ENCODE peak calls at places on chromosomes 5 and 9, in seven cellular contexts. P is upper lobe of right lung, M is SK-N-SH, A is tibial artery, X is HCT116, N is colonic mucosa, J is neural progenitor cell. S is an unnamed sample. For H3K27me3, the result is how much of the 10 kb centered on the place peaks cover.

GRCh38 chr9:26054600-26055516 is 376.6 kb upstream of the TUSC1 start:
- DNase-seq in N (no peak), M (no peak), P (no peak), J (no peak), X (no peak), A (no peak), S (no peak)

GRCh38 chr9:84067851-84068250 is 87.2 kb downstream of the RMI1 start:
- DNase-seq in X (no peak), P (no peak), J (no peak), N (no peak), M (no peak), A (no peak), S (no peak)

GRCh38 chr9:109168170-109168569 is 1.1 kb upstream of the FRRS1L start:
- DNase-seq in N (no peak), M (no peak), J (no peak), X (no peak), A (no peak), P (no peak), S (no peak)

GRCh38 chr5:179319741-179320281 is 25.4 kb downstream of the ADAMTS2 start:
- DNase-seq in M (no peak), A (peak), X (no peak), J (no peak), N (no peak), P (peak), S (no peak)

GRCh38 chr9:83280259-83280658 is 217.3 kb upstream of the RASEF start:
- DNase-seq in N (no peak), A (no peak), J (no peak), P (no peak), X (no peak), M (no peak), S (no peak)

GRCh38 chr5:67537439-67538342 is 341.1 kb upstream of the CD180 start:
- DNase-seq in X (no peak), J (no peak), N (no peak), P (no peak), A (no peak), M (no peak), S (no peak)

GRCh38 chr5:131634666-131634995 is 398 bp downstream of the RAPGEF6 start:
- DNase-seq in M (peak), P (no peak), A (no peak), J (peak), N (peak), X (peak), S (peak)

GRCh38 chr5:113487779-113488644 is at the start of gene MCC:
- DNase-seq in A (peak), J (peak), M (peak), P (peak), X (peak), N (peak), S (peak)

GRCh38 chr9:132078369-132079356 is 1.0 kb downstream of the MED27 start:
- DNase-seq in X (no peak), M (peak), N (peak), J (no peak), A (no peak), P (no peak), S (no peak)

GRCh38 chr5:6286404-6286803 is 91.9 kb downstream of the MED10 start:
- DNase-seq in J (no peak), M (no peak), A (no peak), N (no peak), X (no peak), P (no peak), S (no peak)

GRCh38 chr9:32968101-32969011 is 33.1 kb downstream of the APTX start:
- DNase-seq in A (no peak), N (peak), X (peak), J (peak), M (peak), P (no peak), S (peak)

GRCh38 chr5:172420215-172420934 is 34.0 kb downstream of the SH3PXD2B start:
- DNase-seq in N (peak), A (peak), J (no peak), P (peak), X (peak), M (no peak), S (peak)

GRCh38 chr9:114156658-114157421 is 1.5 kb downstream of the COL27A1 start:
- DNase-seq in X (no peak), P (peak), M (peak), A (peak), J (peak), N (peak), S (peak)

GRCh38 chr5:141950207-141951005 is 7.6 kb downstream of the PCDH12 start:
- DNase-seq in M (no peak), N (no peak), A (no peak), X (no peak), P (no peak), J (no peak), S (no peak)

GRCh38 chr9:120924698-120925534 is 1.7 kb downstream of the TRAF1 start:
- DNase-seq in N (no peak), J (no peak), P (no peak), M (no peak), X (no peak), A (no peak), S (no peak)

GRCh38 chr5:76788362-76788761 is 30.5 kb upstream of the F2RL1 start:
- DNase-seq in J (no peak), P (no peak), M (no peak), A (no peak), X (no peak), N (peak), S (no peak)

GRCh38 chr5:8188874-8189588 is 320.1 kb downstream of the MTRR start:
- DNase-seq in X (no peak), M (no peak), P (no peak), A (no peak), J (no peak), N (peak), S (no peak)

GRCh38 chr5:119943148-119943547 is 313.8 kb downstream of the FAM170A start:
- DNase-seq in J (no peak), N (no peak), X (no peak), M (no peak), A (no peak), P (no peak), S (no peak)

GRCh38 chr5:34511063-34511462 is 145.1 kb upstream of the RAI14 start:
- DNase-seq in M (no peak), N (no peak), A (no peak), X (no peak), P (no peak), J (no peak), S (no peak)

GRCh38 chr5:165630211-165630866 is 2124.9 kb downstream of the MAT2B start:
- DNase-seq in P (no peak), A (no peak), X (no peak), M (peak), J (peak), N (peak), S (peak)

GRCh38 chr5:7868427-7868772 is 431 bp downstream of the FASTKD3 start:
- DNase-seq in P (no peak), J (no peak), X (no peak), M (no peak), N (no peak), A (no peak), S (no peak)

GRCh38 chr9:33239922-33240321 is at the start of gene SPINK4:
- DNase-seq in M (peak), X (no peak), P (no peak), J (no peak), A (no peak), N (peak), S (no peak)

GRCh38 chr9:116337015-116337414 is 183.4 kb downstream of the PAPPA start:
- DNase-seq in A (no peak), M (no peak), J (no peak), N (no peak), X (no peak), P (no peak), S (peak)

GRCh38 chr9:70021026-70021571 is 22.5 kb upstream of the MAMDC2 start:
- DNase-seq in A (no peak), P (no peak), M (no peak), N (no peak), J (no peak), X (no peak), S (no peak)

GRCh38 chr9:27151693-27152397 is 42.8 kb downstream of the TEK start:
- DNase-seq in J (no peak), N (no peak), P (no peak), M (no peak), A (no peak), X (no peak), S (no peak)

GRCh38 chr5:79257314-79257713 is 21.4 kb downstream of the JMY start:
- DNase-seq in A (no peak), P (no peak), J (no peak), N (no peak), X (no peak), M (no peak), S (no peak)

GRCh38 chr5:87776785-87777184 is 364.1 kb upstream of the CCNH start:
- DNase-seq in J (no peak), P (no peak), A (no peak), M (no peak), X (no peak), N (no peak), S (no peak)

GRCh38 chr5:79802995-79803394 is 113.4 kb downstream of the CMYA5 start:
- DNase-seq in N (no peak), M (no peak), J (no peak), P (no peak), A (no peak), X (no peak), S (no peak)

GRCh38 chr5:135386886-135387628 is 12.0 kb downstream of the MACROH2A1 start:
- DNase-seq in P (no peak), N (peak), J (no peak), A (no peak), M (no peak), X (peak), S (no peak)

GRCh38 chr9:73200694-73201432 is 49.2 kb downstream of the ANXA1 start:
- DNase-seq in X (peak), J (peak), N (no peak), P (no peak), M (peak), A (no peak), S (no peak)

GRCh38 chr5:131563434-131564228 is 71.4 kb downstream of the RAPGEF6 start:
- DNase-seq in M (no peak), X (no peak), P (no peak), J (peak), A (no peak), N (no peak), S (peak)

GRCh38 chr5:149127394-149127955 is 13.8 kb upstream of the ABLIM3 start:
- DNase-seq in P (no peak), J (no peak), N (no peak), X (no peak), A (no peak), M (no peak), S (no peak)

GRCh38 chr5:131617140-131617822 is 17.7 kb downstream of the RAPGEF6 start:
- DNase-seq in A (no peak), M (no peak), P (no peak), J (no peak), N (no peak), X (no peak), S (no peak)

GRCh38 chr9:135555203-135555602 is 6.4 kb upstream of the PAEP start:
- DNase-seq in P (peak), M (no peak), A (no peak), J (no peak), N (no peak), X (no peak), S (no peak)

GRCh38 chr9:129779560-129780190 is 23.3 kb upstream of the TOR1B start:
- DNase-seq in X (no peak), J (no peak), A (no peak), P (no peak), N (no peak), M (no peak), S (no peak)

GRCh38 chr9:38284768-38285080 is 107.8 kb upstream of the ALDH1B1 start:
- DNase-seq in N (no peak), P (no peak), J (peak), A (no peak), M (peak), X (no peak), S (peak)

GRCh38 chr5:168303398-168304020 is 12.1 kb downstream of the WWC1 start:
- DNase-seq in A (no peak), X (no peak), N (no peak), M (no peak), P (no peak), J (no peak), S (no peak)

GRCh38 chr9:101625871-101626270 is 31.1 kb upstream of the PPP3R2 start:
- DNase-seq in M (no peak), A (no peak), X (no peak), J (no peak), P (no peak), N (no peak), S (no peak)
- H3K4me3 ChIP-seq in M (no peak), A (no peak), X (no peak), J (no peak), P (no peak), N (no peak), S (no peak)

GRCh38 chr5:84181093-84181492 is 203.6 kb downstream of the EDIL3 start:
- DNase-seq in A (no peak), N (no peak), M (no peak), X (no peak), P (no peak), J (no peak), S (no peak)
- H3K27me3 ChIP-seq in A (under half), N (under half), M (under half), X (under half), P (under half), J (under half), S (under half)

DNA sequence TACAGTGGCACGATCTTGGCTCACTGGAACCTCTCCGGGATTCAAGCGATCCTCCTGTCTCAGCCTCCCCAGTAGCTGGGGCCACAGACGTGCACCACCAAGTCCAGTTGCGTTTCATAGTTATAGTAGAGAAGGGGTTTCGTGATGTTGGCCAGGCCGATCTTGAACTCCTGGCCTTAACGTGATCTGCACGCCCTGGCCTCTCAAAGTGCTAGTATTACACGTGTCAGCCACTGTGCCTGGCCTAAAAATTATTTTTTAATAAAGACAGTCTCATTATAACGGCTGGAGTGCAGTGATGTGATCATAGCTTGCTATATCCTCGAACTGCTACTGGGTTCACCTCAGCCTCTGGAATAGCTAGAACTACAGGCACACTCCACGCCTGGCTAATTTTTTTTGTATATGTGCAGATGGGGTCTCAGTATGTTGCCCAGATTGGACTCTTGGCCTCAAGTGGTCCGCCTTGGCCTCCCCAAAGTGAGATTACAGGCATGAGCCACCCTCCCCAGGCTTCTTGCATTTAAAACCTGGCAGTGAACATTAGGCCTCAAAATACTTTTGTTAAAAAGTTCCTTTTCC is 4.4 kb downstream of the NPM1 start:
- DNase-seq in M (no peak), P (no peak), A (no peak), J (no peak), N (no peak), X (no peak), S (no peak)
- H3K4me3 ChIP-seq in M (no peak), P (no peak), A (no peak), J (no peak), N (no peak), X (no peak), S (no peak)

GRCh38 chr5:164355267-164355830 is 849.9 kb downstream of the MAT2B start:
- DNase-seq in M (no peak), P (no peak), J (no peak), N (no peak), X (no peak), A (no peak), S (no peak)

GRCh38 chr5:164358531-164359259 is 853.3 kb downstream of the MAT2B start:
- DNase-seq in X (no peak), N (no peak), A (no peak), M (no peak), J (no peak), P (no peak), S (no peak)

GRCh38 chr5:164357405-164358033 is 852.1 kb downstream of the MAT2B start:
- DNase-seq in X (no peak), P (no peak), A (no peak), M (no peak), J (no peak), N (no peak), S (no peak)

GRCh38 chr5:164354138-164354751 is 848.8 kb downstream of the MAT2B start:
- DNase-seq in P (no peak), N (no peak), M (no peak), A (no peak), X (no peak), J (no peak), S (no peak)

GRCh38 chr5:164356790-164357189 is 851.4 kb downstream of the MAT2B start:
- DNase-seq in J (no peak), M (no peak), A (no peak), P (no peak), N (no peak), X (no peak), S (no peak)
- H3K27me3 ChIP-seq in J (under half), M (under half), A (under half), P (under half), N (under half), X (under half), S (under half)

GRCh38 chr9:106883626-106884190 is 20.7 kb downstream of the ZNF462 start:
- DNase-seq in M (no peak), A (no peak), X (no peak), N (no peak), J (no peak), P (no peak), S (no peak)

GRCh38 chr9:106887066-106887465 is 24.1 kb downstream of the ZNF462 start:
- DNase-seq in X (no peak), P (no peak), J (no peak), A (no peak), M (no peak), N (no peak), S (no peak)

GRCh38 chr9:106885451-106885850 is 22.5 kb downstream of the ZNF462 start:
- DNase-seq in M (no peak), X (no peak), A (no peak), P (no peak), N (no peak), J (no peak), S (no peak)

GRCh38 chr9:106888992-106889631 is 26.1 kb downstream of the ZNF462 start:
- DNase-seq in A (no peak), X (no peak), M (no peak), N (no peak), P (no peak), J (no peak), S (peak)

DNA sequence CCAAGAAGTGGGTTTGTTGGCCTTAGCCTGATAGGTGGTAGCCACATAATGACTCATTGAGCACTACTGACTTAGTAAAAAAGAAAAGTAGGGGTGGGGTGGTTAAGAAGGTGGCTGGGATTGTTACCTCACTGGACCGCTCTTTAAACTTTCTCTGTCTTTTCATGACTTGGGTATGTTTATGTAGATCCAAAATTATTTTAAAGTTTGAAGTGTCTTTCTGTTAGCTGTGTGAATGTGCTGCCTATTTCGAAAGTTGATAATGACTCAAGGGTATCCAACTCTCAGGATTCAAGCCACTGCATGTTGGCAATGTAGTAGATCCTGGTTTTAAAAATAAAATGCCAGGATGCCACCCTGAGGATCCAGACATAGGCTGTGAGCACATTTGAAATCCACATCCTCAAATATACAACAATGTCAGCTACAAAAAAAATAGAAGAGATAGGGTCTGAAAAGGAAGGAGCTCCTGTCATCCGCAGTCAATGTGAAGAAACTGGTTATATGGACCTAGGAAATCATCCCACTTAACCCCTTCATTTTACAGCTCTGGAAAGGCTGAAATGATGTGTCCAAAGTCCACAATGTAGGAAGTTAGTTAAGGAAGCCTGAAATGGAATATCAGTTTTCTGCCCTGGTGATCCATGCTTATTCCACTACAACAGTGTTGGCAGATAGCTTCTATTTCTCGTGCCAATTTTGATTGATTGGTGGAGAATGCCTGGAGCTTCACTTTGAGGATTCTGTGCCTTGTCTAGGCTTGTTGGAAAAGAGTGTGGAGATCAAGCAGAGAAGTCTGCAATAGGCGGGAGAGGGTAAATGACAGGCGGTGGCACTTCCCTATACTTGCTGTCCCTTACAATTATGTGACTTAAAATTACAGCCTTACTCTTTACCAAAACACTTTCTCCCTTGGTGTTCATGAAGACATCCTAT is 23.4 kb downstream of the ZNF462 start:
- DNase-seq in N (no peak), A (no peak), P (no peak), M (no peak), J (no peak), X (no peak), S (no peak)
- H3K4me3 ChIP-seq in N (no peak), A (no peak), P (no peak), M (no peak), J (no peak), X (no peak), S (no peak)

GRCh38 chr5:109914906-109915305 is 225.2 kb downstream of the MAN2A1 start:
- DNase-seq in N (no peak), M (no peak), A (no peak), J (no peak), X (no peak), P (no peak), S (no peak)
- H3K27me3 ChIP-seq in N (under half), M (under half), A (under half), J (under half), X (under half), P (under half), S (under half)

GRCh38 chr5:81234299-81234698 is 1.2 kb downstream of the CKMT2 start:
- DNase-seq in A (no peak), P (no peak), X (no peak), N (no peak), M (no peak), J (no peak), S (no peak)

GRCh38 chr5:81234801-81235200 is 1.7 kb downstream of the CKMT2 start:
- DNase-seq in A (no peak), N (no peak), J (no peak), X (no peak), P (no peak), M (no peak), S (no peak)

GRCh38 chr5:81230429-81230828 is 2.7 kb upstream of the CKMT2 start:
- DNase-seq in P (no peak), N (no peak), X (no peak), M (no peak), J (no peak), A (no peak), S (no peak)

GRCh38 chr5:81233080-81233634 is at the start of gene CKMT2:
- DNase-seq in N (peak), M (no peak), J (peak), A (peak), X (no peak), P (peak), S (peak)

DNA sequence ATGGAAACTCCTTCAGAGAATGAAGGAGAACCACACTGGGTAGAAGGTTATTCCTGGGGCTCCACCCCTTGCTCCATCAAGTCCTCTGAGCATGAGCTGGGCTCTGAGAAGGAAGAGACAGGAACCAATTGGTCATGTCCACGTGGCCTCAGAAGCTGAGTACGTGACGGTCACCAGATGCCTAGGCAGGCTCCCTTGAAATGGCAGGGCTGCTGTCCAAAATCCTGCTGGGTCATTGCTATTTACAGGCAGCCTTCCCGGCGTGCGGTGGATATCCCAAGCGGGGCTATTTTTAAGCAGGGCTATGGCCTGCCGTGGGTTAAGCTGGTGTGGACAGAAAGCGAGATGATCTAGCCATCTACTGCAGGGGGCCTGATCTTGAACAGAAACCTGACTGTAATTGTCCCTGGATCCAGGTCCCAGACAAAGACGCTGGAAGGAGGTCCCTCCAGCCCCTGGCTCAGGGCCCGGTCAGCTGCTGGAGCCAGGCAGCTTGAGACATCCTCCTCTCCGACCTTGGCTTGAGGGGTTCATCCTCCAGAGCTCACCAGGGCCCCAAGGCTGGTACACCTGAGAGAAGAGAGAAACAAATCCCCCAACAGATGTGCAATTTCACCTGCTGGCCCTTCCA is 558 bp upstream of the CKMT2 start:
- DNase-seq in J (no peak), M (no peak), A (peak), P (no peak), X (no peak), N (no peak), S (no peak)
- H3K4me3 ChIP-seq in J (peak), M (no peak), A (peak), P (peak), X (no peak), N (peak), S (peak)

S was measured in H7.